ENCODE peak calls at places on chromosomes 7 and 10, in eight cellular contexts. X is neural progenitor cell, S is HCT116, N is hepatocyte, R is PC-3, V is GM23338, L is OCI-LY7, J is MM.1S. M is an unnamed sample.

GRCh38 chr7:151717918-151718317 is 159.0 kb downstream of the PRKAG2 start:
- DNase-seq in X (no peak), S (no peak), N (no peak), R (no peak), V (no peak), L (no peak), J (no peak), M (no peak)

GRCh38 chr10:43944742-43945730 is 296.4 kb upstream of the ZNF32 start:
- DNase-seq in X (no peak), S (no peak), N (no peak), R (no peak), V (no peak), L (no peak), J (no peak), M (no peak)

GRCh38 chr10:125132331-125132730 is 28.0 kb downstream of the CTBP2 start:
- DNase-seq in X (peak), S (no peak), N (no peak), R (no peak), V (no peak), L (no peak), J (no peak), M (no peak)

GRCh38 chr7:102097601-102098161 is 189.0 kb upstream of the SH2B2 start:
- DNase-seq in X (peak), S (peak), N (peak), R (peak), V (no peak), L (no peak), J (no peak), M (peak)

GRCh38 chr7:16212610-16213009 is 208.7 kb downstream of the CRPPA start:
- DNase-seq in X (no peak), S (no peak), N (peak), R (peak), V (no peak), L (no peak), J (no peak), M (no peak)

GRCh38 chr10:22554481-22555182 is 159.7 kb downstream of the PIP4K2A start:
- DNase-seq in X (peak), S (no peak), N (peak), R (no peak), V (no peak), L (no peak), J (no peak), M (peak)

GRCh38 chr7:20012100-20012499 is 205.1 kb downstream of the MACC1 start:
- DNase-seq in X (no peak), S (no peak), N (no peak), R (no peak), V (no peak), L (no peak), J (no peak), M (no peak)

GRCh38 chr7:4210821-4211220 is 471.3 kb upstream of the FOXK1 start:
- DNase-seq in X (no peak), S (no peak), N (no peak), R (no peak), V (no peak), L (no peak), J (no peak), M (no peak)

GRCh38 chr7:138097064-138097741 is 20.9 kb downstream of the AKR1D1 start:
- DNase-seq in X (peak), S (peak), N (peak), R (peak), V (peak), L (peak), J (peak), M (peak)

GRCh38 chr7:135715055-135715522 is 12.9 kb downstream of the SLC13A4 start:
- DNase-seq in X (no peak), S (no peak), N (no peak), R (no peak), V (no peak), L (no peak), J (no peak), M (no peak)

GRCh38 chr10:23448802-23449570 is 10.1 kb downstream of the OTUD1 start:
- DNase-seq in X (no peak), S (no peak), N (no peak), R (no peak), V (no peak), L (peak), J (peak), M (peak)

GRCh38 chr7:16916111-16916639 is 34.4 kb upstream of the AGR3 start:
- DNase-seq in X (no peak), S (no peak), N (peak), R (peak), V (no peak), L (no peak), J (no peak), M (peak)

GRCh38 chr10:31123946-31124345 is 92.3 kb upstream of the ZNF438 start:
- DNase-seq in X (no peak), S (no peak), N (no peak), R (no peak), V (no peak), L (no peak), J (no peak), M (no peak)

GRCh38 chr7:76054129-76055120 is 6.5 kb downstream of the MDH2 start:
- DNase-seq in X (peak), S (no peak), N (peak), R (peak), V (no peak), L (no peak), J (no peak), M (peak)

GRCh38 chr10:33355267-33355666 is 20.8 kb upstream of the NRP1 start:
- DNase-seq in X (no peak), S (no peak), N (no peak), R (peak), V (no peak), L (no peak), J (no peak), M (peak)

GRCh38 chr10:59323036-59323459 is 39.3 kb downstream of the FAM13C start:
- DNase-seq in X (no peak), S (no peak), N (peak), R (no peak), V (no peak), L (no peak), J (no peak), M (no peak)

GRCh38 chr10:43880160-43880559 is 231.5 kb upstream of the ZNF32 start:
- DNase-seq in X (no peak), S (no peak), N (no peak), R (no peak), V (no peak), L (no peak), J (no peak), M (peak)

GRCh38 chr7:17099083-17099973 is 199.1 kb upstream of the AHR start:
- DNase-seq in X (no peak), S (peak), N (peak), R (peak), V (no peak), L (no peak), J (no peak), M (peak)

GRCh38 chr7:120877706-120878105 is 19.8 kb upstream of the TSPAN12 start:
- DNase-seq in X (no peak), S (no peak), N (no peak), R (no peak), V (no peak), L (no peak), J (no peak), M (peak)

GRCh38 chr10:91247360-91248111 is 27.1 kb downstream of the PCGF5 start:
- DNase-seq in X (peak), S (no peak), N (peak), R (no peak), V (peak), L (no peak), J (no peak), M (peak)

GRCh38 chr7:106717254-106717996 is 56.5 kb upstream of the CCDC71L start:
- DNase-seq in X (no peak), S (no peak), N (no peak), R (peak), V (no peak), L (no peak), J (no peak), M (no peak)

GRCh38 chr7:64555046-64555445 is 7.8 kb downstream of the ZNF680 start:
- DNase-seq in X (no peak), S (no peak), N (no peak), R (no peak), V (no peak), L (no peak), J (no peak), M (no peak)

GRCh38 chr10:59181668-59182067 is 5.2 kb downstream of the PHYHIPL start:
- DNase-seq in X (peak), S (peak), N (peak), R (peak), V (peak), L (peak), J (no peak), M (peak)

GRCh38 chr10:25766687-25767221 is 167.3 kb upstream of the MYO3A start:
- DNase-seq in X (peak), S (no peak), N (no peak), R (no peak), V (peak), L (no peak), J (no peak), M (no peak)

GRCh38 chr10:95408931-95409873 is 118.4 kb upstream of the PDLIM1 start:
- DNase-seq in X (peak), S (no peak), N (no peak), R (peak), V (peak), L (no peak), J (no peak), M (peak)

GRCh38 chr7:150877545-150877944 is 25.2 kb downstream of the AOC1 start:
- DNase-seq in X (no peak), S (no peak), N (no peak), R (no peak), V (no peak), L (no peak), J (no peak), M (no peak)

GRCh38 chr10:35416628-35417625 is 80.6 kb downstream of the CCNY start:
- DNase-seq in X (peak), S (no peak), N (no peak), R (no peak), V (peak), L (peak), J (no peak), M (no peak)

GRCh38 chr7:71682841-71683341 is 550.9 kb downstream of the GALNT17 start:
- DNase-seq in X (peak), S (no peak), N (peak), R (no peak), V (peak), L (no peak), J (no peak), M (no peak)

GRCh38 chr7:1531979-1532455 is 1.5 kb downstream of the MAFK start:
- DNase-seq in X (no peak), S (no peak), N (peak), R (peak), V (no peak), L (no peak), J (no peak), M (no peak)

GRCh38 chr10:96995851-96996250 is 163.8 kb downstream of the LCOR start:
- DNase-seq in X (no peak), S (no peak), N (no peak), R (peak), V (no peak), L (no peak), J (no peak), M (no peak)

GRCh38 chr10:18690541-18690940 is 31.3 kb downstream of the ARL5B start:
- DNase-seq in X (no peak), S (no peak), N (no peak), R (no peak), V (no peak), L (no peak), J (no peak), M (no peak)

GRCh38 chr10:18687195-18687594 is 28.0 kb downstream of the ARL5B start:
- DNase-seq in X (no peak), S (no peak), N (no peak), R (no peak), V (no peak), L (no peak), J (no peak), M (no peak)

GRCh38 chr10:18685555-18685954 is 26.3 kb downstream of the ARL5B start:
- DNase-seq in X (no peak), S (no peak), N (no peak), R (no peak), V (no peak), L (no peak), J (no peak), M (no peak)

GRCh38 chr10:18687706-18688105 is 28.5 kb downstream of the ARL5B start:
- DNase-seq in X (no peak), S (no peak), N (no peak), R (no peak), V (no peak), L (no peak), J (no peak), M (no peak)

GRCh38 chr10:18689498-18689897 is 30.3 kb downstream of the ARL5B start:
- DNase-seq in X (peak), S (no peak), N (peak), R (peak), V (peak), L (no peak), J (peak), M (peak)
- TF ChIP-seq EZH2phosphoT487 in X (no peak), S (no peak), N (no peak), R (no peak), V (no peak), L (no peak), J (no peak), M (no peak)

DNA sequence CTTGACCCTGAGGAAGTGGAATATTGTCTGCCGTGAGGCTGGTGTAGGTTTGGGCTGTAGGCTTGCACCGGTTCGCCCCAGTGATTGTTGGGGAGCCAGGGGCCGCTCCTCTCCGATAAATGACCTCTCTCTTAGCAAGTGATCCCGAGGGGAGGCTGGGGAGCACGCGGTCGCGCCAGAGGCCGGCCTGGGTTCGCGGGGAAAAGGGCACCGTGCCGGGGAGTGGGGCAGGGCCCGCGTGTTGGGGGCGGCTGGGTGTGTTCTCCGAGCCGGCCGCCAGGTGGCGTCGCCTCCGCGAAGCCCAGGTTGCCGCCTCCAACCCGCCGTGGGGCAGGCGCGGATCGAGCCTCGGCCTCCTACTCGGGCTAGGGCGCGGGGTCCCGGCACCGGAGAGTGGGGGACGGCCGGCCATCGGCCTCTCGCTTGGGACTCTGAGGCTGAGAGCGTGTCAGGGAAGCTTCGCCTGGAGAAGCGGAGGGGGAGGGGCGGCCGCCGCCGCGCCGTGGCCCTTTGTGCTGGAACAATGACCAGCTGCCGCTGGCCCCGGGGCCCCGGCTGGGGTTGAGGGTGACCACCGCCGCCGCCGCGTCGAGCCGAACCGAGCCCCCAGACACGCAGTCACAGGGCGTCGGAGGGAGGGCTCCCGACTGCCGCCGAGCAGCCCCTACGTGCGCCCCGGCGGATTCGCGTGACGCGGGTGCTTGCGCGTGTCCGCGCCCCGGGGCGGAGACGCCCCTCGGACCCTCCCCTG is 442 bp upstream of the LZTS2 start:
- DNase-seq in X (peak), S (no peak), N (peak), R (peak), V (peak), L (peak), J (peak), M (peak)
- TF ChIP-seq EZH2phosphoT487 in X (no peak), S (no peak), N (no peak), R (no peak), V (no peak), L (no peak), J (no peak), M (no peak)

GRCh38 chr10:76333801-76334200 is 902.4 kb downstream of the LRMDA start:
- DNase-seq in X (peak), S (no peak), N (no peak), R (no peak), V (no peak), L (no peak), J (no peak), M (no peak)

GRCh38 chr10:76337641-76338040 is 906.2 kb downstream of the LRMDA start:
- DNase-seq in X (no peak), S (no peak), N (no peak), R (peak), V (no peak), L (no peak), J (peak), M (peak)

GRCh38 chr10:76338187-76338586 is 906.8 kb downstream of the LRMDA start:
- DNase-seq in X (no peak), S (no peak), N (no peak), R (no peak), V (no peak), L (no peak), J (no peak), M (no peak)

GRCh38 chr10:76334306-76334705 is 902.9 kb downstream of the LRMDA start:
- DNase-seq in X (no peak), S (no peak), N (no peak), R (no peak), V (no peak), L (no peak), J (no peak), M (no peak)

GRCh38 chr10:76336213-76336963 is 905.0 kb downstream of the LRMDA start:
- DNase-seq in X (no peak), S (no peak), N (peak), R (no peak), V (peak), L (no peak), J (no peak), M (no peak)
- TF ChIP-seq EZH2phosphoT487 in X (no peak), S (no peak), N (no peak), R (no peak), V (no peak), L (no peak), J (no peak), M (no peak)

DNA sequence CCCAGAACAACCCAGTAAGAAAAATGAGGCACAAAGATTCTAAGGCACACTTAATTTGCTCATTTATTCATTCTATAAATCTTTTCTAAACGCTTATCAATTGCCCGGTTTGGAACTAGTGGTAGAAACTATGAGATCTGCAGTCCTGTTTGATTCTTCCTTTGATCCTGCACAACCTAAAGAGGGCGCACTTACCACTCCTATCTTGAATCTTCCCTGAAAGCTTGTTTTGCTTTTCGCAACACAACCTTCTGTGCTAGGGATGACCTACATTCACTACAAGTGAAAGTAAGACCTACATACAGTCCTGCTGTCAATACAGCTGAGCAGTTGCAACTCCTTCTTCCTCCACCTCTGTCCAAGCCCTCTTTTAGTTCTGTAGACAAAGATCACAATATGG is 12.6 kb upstream of the ARL4A start:
- DNase-seq in X (peak), S (no peak), N (peak), R (peak), V (peak), L (peak), J (peak), M (peak)
- TF ChIP-seq EZH2phosphoT487 in X (no peak), S (no peak), N (no peak), R (no peak), V (no peak), L (no peak), J (no peak), M (no peak)

GRCh38 chr10:102230861-102231356 is 4.8 kb downstream of the ELOVL3 start:
- DNase-seq in X (peak), S (peak), N (peak), R (no peak), V (peak), L (no peak), J (peak), M (peak)

GRCh38 chr10:102229810-102230263 is 3.7 kb downstream of the ELOVL3 start:
- DNase-seq in X (peak), S (peak), N (peak), R (peak), V (peak), L (peak), J (peak), M (peak)

GRCh38 chr10:102230264-102230860 is 4.3 kb downstream of the ELOVL3 start:
- DNase-seq in X (peak), S (peak), N (peak), R (peak), V (peak), L (no peak), J (no peak), M (peak)

GRCh38 chr10:102233997-102234396 is 7.3 kb downstream of the PITX3 start:
- DNase-seq in X (no peak), S (no peak), N (no peak), R (no peak), V (no peak), L (no peak), J (no peak), M (no peak)

GRCh38 chr10:102231357-102232318 is 5.5 kb downstream of the ELOVL3 start:
- DNase-seq in X (peak), S (peak), N (peak), R (peak), V (peak), L (peak), J (peak), M (peak)
- TF ChIP-seq EZH2phosphoT487 in X (peak), S (no peak), N (no peak), R (no peak), V (no peak), L (no peak), J (no peak), M (no peak)

GRCh38 chr7:55366461-55367138 is 1.5 kb downstream of the LANCL2 start:
- DNase-seq in X (peak), S (no peak), N (no peak), R (peak), V (peak), L (peak), J (peak), M (peak)
- TF ChIP-seq EZH2phosphoT487 in X (no peak), S (no peak), N (no peak), R (no peak), V (no peak), L (no peak), J (no peak), M (no peak)

GRCh38 chr10:62748386-62748785 is 56.1 kb upstream of the ADO start:
- DNase-seq in X (no peak), S (no peak), N (no peak), R (no peak), V (no peak), L (peak), J (peak), M (no peak)

GRCh38 chr10:62747195-62747594 is 57.3 kb upstream of the ADO start:
- DNase-seq in X (no peak), S (no peak), N (no peak), R (no peak), V (no peak), L (no peak), J (no peak), M (no peak)

GRCh38 chr10:62742447-62743105 is 61.9 kb upstream of the ADO start:
- DNase-seq in X (no peak), S (no peak), N (no peak), R (no peak), V (no peak), L (peak), J (no peak), M (no peak)

GRCh38 chr10:62740885-62741284 is 63.6 kb upstream of the ADO start:
- DNase-seq in X (no peak), S (no peak), N (no peak), R (peak), V (no peak), L (no peak), J (no peak), M (no peak)

GRCh38 chr10:62744136-62744535 is 60.4 kb upstream of the ADO start:
- DNase-seq in X (no peak), S (no peak), N (no peak), R (peak), V (no peak), L (no peak), J (no peak), M (peak)
- TF ChIP-seq EZH2phosphoT487 in X (no peak), S (no peak), N (no peak), R (no peak), V (no peak), L (no peak), J (no peak), M (no peak)

GRCh38 chr10:11141571-11142091 is 124.0 kb downstream of the CELF2 start:
- DNase-seq in X (no peak), S (no peak), N (peak), R (no peak), V (no peak), L (no peak), J (no peak), M (no peak)
- TF ChIP-seq EZH2phosphoT487 in X (no peak), S (no peak), N (no peak), R (no peak), V (no peak), L (no peak), J (no peak), M (no peak)

M was measured in GM23248.